ENCODE peak calls at places on chromosomes 4 and X, in six cellular contexts. V is esophagus squamous epithelium, K is breast epithelium, C is A549, D is IMR-90, Y is GM12878. Q is an unnamed sample. For H3K4me1, the result is how much of the 10 kb centered on the place peaks cover.

GRCh38 chr4:20487852-20488251 is 212.4 kb upstream of the PACRGL start:
- DNase-seq in V (no peak), K (no peak), C (no peak), D (peak), Y (no peak), Q (no peak)

GRCh38 chrX:115459883-115460564 is 101.0 kb upstream of the PLS3 start:
- DNase-seq in V (no peak), K (no peak), C (no peak), D (peak), Y (no peak), Q (no peak)

GRCh38 chr4:85825937-85826678 is 351.2 kb downstream of the ARHGAP24 start:
- DNase-seq in V (no peak), K (no peak), C (peak), D (peak), Y (no peak), Q (no peak)

GRCh38 chrX:148670277-148670676 is 169.9 kb downstream of the AFF2 start:
- DNase-seq in V (no peak), K (no peak), C (no peak), D (no peak), Y (no peak), Q (no peak)

GRCh38 chrX:12950851-12951589 is 23.9 kb upstream of the TMSB4X start:
- DNase-seq in V (no peak), K (no peak), C (peak), D (no peak), Y (peak), Q (no peak)

GRCh38 chrX:15016051-15016450 is 142.8 kb downstream of the MOSPD2 start:
- DNase-seq in V (no peak), K (no peak), C (no peak), D (peak), Y (no peak), Q (no peak)

GRCh38 chr4:48121180-48121579 is 12.9 kb downstream of the TXK start:
- DNase-seq in V (no peak), K (no peak), C (no peak), D (no peak), Y (no peak), Q (no peak)

GRCh38 chrX:65644621-65645287 is 22.7 kb upstream of the MSN start:
- DNase-seq in V (peak), K (peak), C (peak), D (peak), Y (no peak), Q (peak)

GRCh38 chr4:47383829-47384427 is 79.6 kb downstream of the COMMD8 start:
- DNase-seq in V (no peak), K (no peak), C (peak), D (peak), Y (no peak), Q (no peak)

GRCh38 chr4:41174444-41174843 is 39.9 kb downstream of the APBB2 start:
- DNase-seq in V (no peak), K (no peak), C (no peak), D (peak), Y (no peak), Q (no peak)

GRCh38 chr4:56506110-56506705 is 617 bp downstream of the ARL9 start:
- DNase-seq in V (no peak), K (no peak), C (no peak), D (no peak), Y (no peak), Q (peak)

GRCh38 chr4:1043658-1044468 is 32.4 kb downstream of the FGFRL1 start:
- DNase-seq in V (no peak), K (peak), C (peak), D (peak), Y (no peak), Q (peak)

GRCh38 chrX:3485727-3486126 is 139.3 kb upstream of the MXRA5 start:
- DNase-seq in V (no peak), K (no peak), C (no peak), D (no peak), Y (no peak), Q (no peak)

DNA sequence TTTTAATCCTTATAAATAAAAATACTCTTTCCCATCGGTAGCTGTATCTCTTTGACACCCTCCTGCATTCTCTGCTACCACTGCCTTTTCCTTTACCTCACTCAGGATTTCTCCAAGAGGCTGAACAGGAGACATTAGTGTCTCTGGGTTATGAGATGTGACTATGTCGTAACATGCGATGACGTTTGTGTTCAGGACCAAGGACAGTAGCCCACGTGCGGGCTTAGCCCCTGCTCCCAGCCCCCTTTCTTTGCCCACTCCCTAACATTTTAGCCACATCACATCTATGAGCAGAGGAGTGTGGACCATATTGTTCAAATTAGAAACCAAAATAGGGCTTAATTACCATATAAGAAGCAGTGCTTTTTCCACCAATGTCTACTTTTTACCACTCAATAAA is 369.3 kb downstream of the FBXW7 start:
- DNase-seq in V (no peak), K (no peak), C (no peak), D (no peak), Y (no peak), Q (no peak)
- H3K4me1 ChIP-seq in V (under half), K (under half), C (under half), D (under half), Y (under half), Q (under half)

GRCh38 chr4:140523370-140523856 is 555 bp upstream of the ELMOD2 start:
- DNase-seq in V (no peak), K (no peak), C (no peak), D (no peak), Y (no peak), Q (no peak)

GRCh38 chr4:140529434-140529833 is 5.5 kb downstream of the ELMOD2 start:
- DNase-seq in V (no peak), K (no peak), C (no peak), D (no peak), Y (no peak), Q (peak)

GRCh38 chr4:140523857-140524742 is at the start of gene ELMOD2:
- DNase-seq in V (peak), K (peak), C (peak), D (peak), Y (peak), Q (peak)
- TF ChIP-seq POLR2A in V (peak), K (peak), C (peak), D (peak), Y (peak), Q (peak)

DNA sequence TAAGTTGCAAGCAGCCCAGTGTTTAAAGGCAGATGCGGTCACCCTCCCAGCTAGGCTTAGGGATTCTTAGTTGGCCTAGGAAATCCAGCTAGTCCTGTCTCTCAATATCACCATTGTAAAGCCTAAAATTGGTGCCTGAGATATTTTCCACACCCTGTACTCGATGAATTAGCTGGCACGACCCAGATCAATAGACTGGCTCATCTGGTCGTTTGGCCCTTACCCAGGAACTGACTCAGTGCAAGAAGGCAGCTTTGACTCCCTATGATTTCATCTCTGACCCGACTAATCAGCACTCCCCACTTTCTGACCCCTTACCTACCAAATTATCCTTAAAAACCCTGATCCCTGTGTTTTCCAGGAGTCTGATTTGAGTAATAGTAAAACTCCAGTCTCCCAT is 384.9 kb upstream of the SLC7A11 start:
- DNase-seq in V (no peak), K (no peak), C (no peak), D (peak), Y (no peak), Q (no peak)
- TF ChIP-seq CTCF in V (no peak), K (no peak), C (no peak), D (no peak), Y (no peak), Q (no peak)

GRCh38 chr4:10105920-10106319 is 10.7 kb downstream of the WDR1 start:
- DNase-seq in V (no peak), K (no peak), C (no peak), D (no peak), Y (no peak), Q (no peak)
- H3K4me1 ChIP-seq in V (half or more), K (under half), C (half or more), D (half or more), Y (under half), Q (under half)

DNA sequence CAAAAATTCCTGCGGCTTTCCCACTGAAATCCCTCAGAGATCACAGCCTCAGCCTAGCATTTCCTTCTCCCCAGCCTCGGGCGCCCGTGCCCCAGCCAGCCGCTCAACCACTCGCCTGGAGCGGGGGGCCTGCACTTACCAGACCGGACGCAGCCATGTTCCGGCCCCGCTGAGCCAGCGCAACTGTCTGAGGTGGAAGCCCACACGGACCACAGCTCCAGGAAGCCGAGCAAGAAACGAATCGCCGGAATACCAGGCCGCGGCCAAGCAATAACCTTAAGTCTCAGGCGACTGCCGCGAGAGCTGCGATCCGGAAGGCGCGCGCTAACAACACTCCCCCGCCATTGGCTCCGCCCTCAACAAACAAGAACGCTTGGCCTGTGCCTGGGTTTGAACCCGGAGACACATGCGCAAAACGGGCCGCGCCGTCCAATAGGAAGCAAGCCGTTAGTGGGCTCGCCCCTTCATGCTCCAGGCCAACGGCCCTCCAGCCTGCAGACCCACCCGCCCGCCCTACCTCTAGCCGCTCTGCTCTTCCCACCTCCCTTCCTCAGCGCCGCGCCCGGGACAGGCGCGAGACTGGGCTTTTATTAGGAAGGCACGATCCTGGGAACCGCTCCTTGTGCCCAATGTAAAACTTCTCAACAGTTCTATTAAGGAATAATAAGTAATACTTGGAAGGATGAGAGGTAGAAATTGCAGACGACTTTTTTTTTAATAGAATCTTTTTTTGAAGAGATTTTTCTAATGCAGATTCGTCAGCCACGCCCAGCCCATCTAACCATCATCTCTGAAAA is at the start of gene CENPC:
- DNase-seq in V (peak), K (peak), C (peak), D (peak), Y (peak), Q (peak)
- TF ChIP-seq POLR2A in V (peak), K (peak), C (peak), D (peak), Y (peak), Q (peak)

DNA sequence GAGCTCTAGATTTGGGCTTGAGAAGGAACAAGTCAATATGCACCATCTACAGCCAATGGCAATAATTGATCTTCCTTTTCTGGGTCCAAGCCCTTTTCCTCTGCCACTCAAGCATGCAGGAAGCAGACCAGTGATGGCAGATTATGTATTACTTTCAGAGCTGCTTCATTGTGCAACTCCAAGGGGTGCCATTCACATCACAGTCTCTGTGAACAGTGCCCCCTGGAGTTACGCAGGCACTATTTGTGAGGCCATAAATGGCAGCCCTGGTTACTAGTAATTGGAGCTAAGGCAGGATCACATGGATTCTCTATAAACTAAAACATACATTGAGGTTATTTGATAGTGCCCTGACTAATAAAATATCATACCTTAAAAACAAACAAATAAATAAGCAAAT is 313.4 kb upstream of the SLC7A11 start:
- DNase-seq in V (no peak), K (no peak), C (no peak), D (no peak), Y (no peak), Q (no peak)
- TF ChIP-seq CTCF in V (no peak), K (no peak), C (no peak), D (no peak), Y (peak), Q (no peak)

GRCh38 chrX:70481871-70482270 is 37.2 kb downstream of the DLG3 start:
- DNase-seq in V (no peak), K (no peak), C (no peak), D (no peak), Y (no peak), Q (no peak)
- H3K4me1 ChIP-seq in V (half or more), K (under half), C (under half), D (under half), Y (under half), Q (under half)

GRCh38 chr4:87527446-87528240 is 1.5 kb downstream of the SPARCL1 start:
- DNase-seq in V (no peak), K (no peak), C (no peak), D (no peak), Y (no peak), Q (peak)

GRCh38 chr4:87524456-87524855 is 4.7 kb downstream of the SPARCL1 start:
- DNase-seq in V (no peak), K (no peak), C (no peak), D (peak), Y (no peak), Q (no peak)

GRCh38 chr4:87523307-87523706 is 5.9 kb downstream of the SPARCL1 start:
- DNase-seq in V (no peak), K (no peak), C (no peak), D (no peak), Y (no peak), Q (no peak)

GRCh38 chr4:87529187-87529586 is at the start of gene SPARCL1:
- DNase-seq in V (no peak), K (peak), C (no peak), D (no peak), Y (no peak), Q (no peak)

DNA sequence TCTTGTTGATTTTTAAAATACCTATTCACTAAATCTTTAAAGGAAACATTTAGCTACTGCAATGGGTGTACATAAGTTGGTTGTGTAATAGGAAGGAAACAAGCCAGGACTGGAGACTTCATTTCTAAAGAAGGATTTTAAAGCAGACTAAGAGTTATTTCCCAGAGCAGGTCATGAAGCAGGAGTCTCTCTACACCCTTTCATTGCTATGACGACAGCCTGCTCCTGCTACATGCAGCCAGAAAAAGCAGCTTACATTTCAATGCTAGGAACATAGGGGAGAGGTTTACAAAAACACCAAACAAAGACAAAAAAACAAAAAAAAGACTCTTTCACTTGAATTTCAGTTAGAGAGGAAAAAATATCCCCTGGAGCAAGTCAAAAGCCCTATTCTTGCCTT is 3.5 kb downstream of the SPARCL1 start:
- DNase-seq in V (no peak), K (no peak), C (no peak), D (peak), Y (no peak), Q (no peak)
- TF ChIP-seq POLR2A in V (peak), K (no peak), C (no peak), D (no peak), Y (no peak), Q (no peak)